ENCODE peak calls at places on chromosome 6, in four cellular contexts. One of them, this sample, is unnamed.
A peak's percentile ranks its signal among the peaks of the same experiment; 100 is the strongest.

GRCh38 chr6:24431045-24431451 is 28.3 kb downstream of the MRS2 start:
- DNase-seq in RWPE1: peak; percentile 45
- DNase-seq in GM23338: peak; percentile 72
- DNase-seq in psoas muscle: no peak
- DNase-seq in this sample: no peak

GRCh38 chr6:20608371-20608770 is 74.1 kb downstream of the CDKAL1 start:
- DNase-seq in GM23338: no peak
- DNase-seq in psoas muscle: no peak
- DNase-seq in RWPE1: no peak
- DNase-seq in this sample: no peak

GRCh38 chr6:158232445-158233213 is 64.5 kb downstream of the GTF2H5 start:
- DNase-seq in RWPE1: peak; percentile 38
- DNase-seq in GM23338: peak; percentile 61
- DNase-seq in psoas muscle: peak; percentile 60
- DNase-seq in this sample: no peak

GRCh38 chr6:57301755-57302154 is 15.7 kb upstream of the PRIM2 start:
- DNase-seq in GM23338: no peak
- DNase-seq in RWPE1: no peak
- DNase-seq in psoas muscle: no peak
- DNase-seq in this sample: no peak

GRCh38 chr6:160067564-160067963 is 54.1 kb upstream of the SLC22A1 start:
- DNase-seq in GM23338: no peak
- DNase-seq in RWPE1: no peak
- DNase-seq in psoas muscle: no peak
- DNase-seq in this sample: no peak

GRCh38 chr6:36626636-36627035 is 32.5 kb downstream of the SRSF3 start:
- DNase-seq in GM23338: no peak
- DNase-seq in RWPE1: no peak
- DNase-seq in psoas muscle: no peak
- DNase-seq in this sample: no peak

GRCh38 chr6:133837801-133838349 is 51.0 kb upstream of the TCF21 start:
- DNase-seq in RWPE1: peak; percentile 63
- DNase-seq in psoas muscle: peak; percentile 40
- DNase-seq in GM23338: peak; percentile 95
- DNase-seq in this sample: no peak

GRCh38 chr6:90233994-90234393 is 62.6 kb downstream of the BACH2 start:
- DNase-seq in GM23338: no peak
- DNase-seq in RWPE1: no peak
- DNase-seq in psoas muscle: no peak
- DNase-seq in this sample: no peak

GRCh38 chr6:157185171-157185570 is 138.1 kb downstream of the TMEM242 start:
- DNase-seq in RWPE1: no peak
- DNase-seq in psoas muscle: no peak
- DNase-seq in GM23338: no peak
- DNase-seq in this sample: no peak

GRCh38 chr6:152404936-152405595 is 232.1 kb downstream of the SYNE1 start:
- DNase-seq in psoas muscle: no peak
- DNase-seq in GM23338: no peak
- DNase-seq in RWPE1: no peak
- DNase-seq in this sample: peak; percentile 70
- H3K27ac ChIP-seq in psoas muscle: no peak overlapping the region
- H3K27ac ChIP-seq in GM23338: no peak overlapping the region
- H3K27ac ChIP-seq in RWPE1: no peak overlapping the region
- H3K27ac ChIP-seq in this sample: no peak overlapping the region

GRCh38 chr6:138601128-138601527 is 101.8 kb upstream of the NHSL1 start:
- DNase-seq in GM23338: no peak
- DNase-seq in RWPE1: no peak
- DNase-seq in psoas muscle: no peak
- DNase-seq in this sample: no peak
- H3K27ac ChIP-seq in GM23338: no peak overlapping the region
- H3K27ac ChIP-seq in RWPE1: peak overlapping the region; percentile 20
- H3K27ac ChIP-seq in psoas muscle: no peak overlapping the region
- H3K27ac ChIP-seq in this sample: no peak overlapping the region

DNA sequence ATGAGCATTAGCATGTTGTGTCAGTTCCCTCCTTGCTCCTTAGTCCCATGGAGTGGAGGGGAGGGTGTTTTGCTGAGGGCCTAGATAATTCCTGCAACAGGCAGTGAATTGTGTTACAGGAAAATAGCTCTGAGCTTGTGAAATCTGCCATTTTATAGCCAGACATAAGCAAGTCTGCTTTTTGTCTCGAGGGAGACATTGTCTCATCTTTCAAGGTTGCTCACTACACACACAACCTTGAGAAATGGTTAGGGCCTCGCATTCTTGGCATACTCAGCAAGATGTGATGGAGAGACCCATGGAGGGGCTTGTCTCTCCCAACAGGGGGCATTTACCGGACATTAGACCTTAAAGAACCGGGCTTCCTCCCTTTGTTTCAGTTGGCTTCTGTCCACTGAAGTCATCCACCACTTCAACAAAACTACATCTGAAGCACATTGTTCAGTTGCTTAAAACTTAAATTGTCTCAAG is 108.0 kb upstream of the FOXO3 start:
- DNase-seq in RWPE1: no peak
- DNase-seq in psoas muscle: no peak
- DNase-seq in GM23338: peak; percentile 71
- DNase-seq in this sample: no peak
- H3K27ac ChIP-seq in RWPE1: no peak overlapping the region
- H3K27ac ChIP-seq in psoas muscle: no peak overlapping the region
- H3K27ac ChIP-seq in GM23338: peak overlapping the region; percentile 33
- H3K27ac ChIP-seq in this sample: no peak overlapping the region

GRCh38 chr6:146542881-146543210 is 787 bp upstream of the RAB32 start:
- DNase-seq in psoas muscle: no peak
- DNase-seq in GM23338: no peak
- DNase-seq in RWPE1: no peak
- DNase-seq in this sample: no peak
- H3K27ac ChIP-seq in psoas muscle: peak overlapping the region; percentile 70
- H3K27ac ChIP-seq in GM23338: peak overlapping the region; percentile 10
- H3K27ac ChIP-seq in RWPE1: peak overlapping the region; percentile 89
- H3K27ac ChIP-seq in this sample: peak overlapping the region; percentile 79